ENCODE peak calls at places on chromosomes 13 and 19, in ten cellular contexts. One of them, this sample, is unnamed.
A peak's percentile ranks its signal among the peaks of the same experiment; 100 is the strongest.

GRCh38 chr19:33052352-33052972 is 12.2 kb downstream of the RHPN2 start:
- DNase-seq in RWPE1: no peak
- DNase-seq in WERI-Rb-1: no peak
- DNase-seq in fibroblast of the aortic adventitia: peak; percentile 61
- DNase-seq in body of pancreas: no peak
- DNase-seq in fibroblast of lung: peak; percentile 56
- DNase-seq in GM23338: no peak
- DNase-seq in progenitor cell of endocrine pancreas: no peak
- DNase-seq in epithelial cell of esophagus: peak; percentile 77
- DNase-seq in ascending aorta: no peak
- DNase-seq in this sample: no peak

GRCh38 chr13:22062478-22063205 is 391.8 kb downstream of the FGF9 start:
- DNase-seq in fibroblast of the aortic adventitia: peak; percentile 4
- DNase-seq in GM23338: no peak
- DNase-seq in WERI-Rb-1: no peak
- DNase-seq in RWPE1: no peak
- DNase-seq in epithelial cell of esophagus: peak; percentile 6
- DNase-seq in ascending aorta: no peak
- DNase-seq in body of pancreas: no peak
- DNase-seq in fibroblast of lung: peak; percentile 3
- DNase-seq in progenitor cell of endocrine pancreas: no peak
- DNase-seq in this sample: no peak

GRCh38 chr19:51301266-51301665 is 10.2 kb upstream of the IGLON5 start:
- DNase-seq in WERI-Rb-1: no peak
- DNase-seq in ascending aorta: peak; percentile 8
- DNase-seq in RWPE1: no peak
- DNase-seq in fibroblast of the aortic adventitia: no peak
- DNase-seq in GM23338: no peak
- DNase-seq in body of pancreas: no peak
- DNase-seq in fibroblast of lung: no peak
- DNase-seq in progenitor cell of endocrine pancreas: no peak
- DNase-seq in epithelial cell of esophagus: no peak
- DNase-seq in this sample: no peak

GRCh38 chr19:19591133-19591825 is 27.2 kb downstream of the PBX4 start:
- DNase-seq in RWPE1: peak; percentile 98
- DNase-seq in WERI-Rb-1: no peak
- DNase-seq in progenitor cell of endocrine pancreas: no peak
- DNase-seq in epithelial cell of esophagus: peak; percentile 98
- DNase-seq in body of pancreas: peak; percentile 21
- DNase-seq in GM23338: peak; percentile 51
- DNase-seq in ascending aorta: peak; percentile 67
- DNase-seq in fibroblast of lung: peak; percentile 98
- DNase-seq in fibroblast of the aortic adventitia: peak; percentile 91
- DNase-seq in this sample: no peak

GRCh38 chr13:85798999-85799646 is at the start of gene SLITRK6:
- DNase-seq in RWPE1: peak; percentile 66
- DNase-seq in GM23338: peak; percentile 75
- DNase-seq in fibroblast of the aortic adventitia: peak; percentile 8
- DNase-seq in fibroblast of lung: peak; percentile 91
- DNase-seq in body of pancreas: no peak
- DNase-seq in progenitor cell of endocrine pancreas: no peak
- DNase-seq in epithelial cell of esophagus: peak; percentile 98
- DNase-seq in WERI-Rb-1: peak; percentile 76
- DNase-seq in ascending aorta: no peak
- DNase-seq in this sample: no peak

GRCh38 chr13:98493035-98493401 is 83.9 kb downstream of the STK24 start:
- DNase-seq in WERI-Rb-1: no peak
- DNase-seq in body of pancreas: no peak
- DNase-seq in RWPE1: no peak
- DNase-seq in fibroblast of lung: peak; percentile 50
- DNase-seq in epithelial cell of esophagus: no peak
- DNase-seq in fibroblast of the aortic adventitia: no peak
- DNase-seq in progenitor cell of endocrine pancreas: no peak
- DNase-seq in ascending aorta: no peak
- DNase-seq in GM23338: no peak
- DNase-seq in this sample: no peak

GRCh38 chr13:74227476-74228158 is 93.4 kb upstream of the KLF12 start:
- DNase-seq in fibroblast of the aortic adventitia: no peak
- DNase-seq in ascending aorta: no peak
- DNase-seq in progenitor cell of endocrine pancreas: no peak
- DNase-seq in RWPE1: no peak
- DNase-seq in fibroblast of lung: no peak
- DNase-seq in epithelial cell of esophagus: no peak
- DNase-seq in GM23338: no peak
- DNase-seq in WERI-Rb-1: no peak
- DNase-seq in body of pancreas: no peak
- DNase-seq in this sample: no peak

GRCh38 chr13:90947976-90948375 is 399.5 kb upstream of the MIR17HG start:
- DNase-seq in epithelial cell of esophagus: peak; percentile 14
- DNase-seq in RWPE1: no peak
- DNase-seq in body of pancreas: no peak
- DNase-seq in WERI-Rb-1: no peak
- DNase-seq in progenitor cell of endocrine pancreas: no peak
- DNase-seq in ascending aorta: no peak
- DNase-seq in GM23338: no peak
- DNase-seq in fibroblast of lung: no peak
- DNase-seq in fibroblast of the aortic adventitia: no peak
- DNase-seq in this sample: no peak

GRCh38 chr19:31350693-31351211 is 1.5 kb upstream of the TSHZ3 start:
- DNase-seq in GM23338: peak; percentile 70
- DNase-seq in ascending aorta: peak; percentile 74
- DNase-seq in fibroblast of lung: peak; percentile 53
- DNase-seq in body of pancreas: peak; percentile 55
- DNase-seq in RWPE1: no peak
- DNase-seq in epithelial cell of esophagus: peak; percentile 70
- DNase-seq in WERI-Rb-1: peak; percentile 35
- DNase-seq in progenitor cell of endocrine pancreas: peak; percentile 42
- DNase-seq in fibroblast of the aortic adventitia: peak; percentile 49
- DNase-seq in this sample: peak; percentile 75

GRCh38 chr19:47430041-47430802 is 10.9 kb upstream of the MEIS3 start:
- DNase-seq in WERI-Rb-1: no peak
- DNase-seq in fibroblast of lung: peak; percentile 36
- DNase-seq in body of pancreas: peak; percentile 23
- DNase-seq in epithelial cell of esophagus: peak; percentile 60
- DNase-seq in RWPE1: no peak
- DNase-seq in progenitor cell of endocrine pancreas: peak; percentile 43
- DNase-seq in GM23338: peak; percentile 79
- DNase-seq in ascending aorta: no peak
- DNase-seq in fibroblast of the aortic adventitia: peak; percentile 28
- DNase-seq in this sample: no peak

GRCh38 chr13:24304620-24305019 is 4.8 kb upstream of the C1QTNF9 start:
- DNase-seq in ascending aorta: no peak
- DNase-seq in RWPE1: no peak
- DNase-seq in WERI-Rb-1: no peak
- DNase-seq in fibroblast of the aortic adventitia: no peak
- DNase-seq in epithelial cell of esophagus: no peak
- DNase-seq in body of pancreas: no peak
- DNase-seq in GM23338: no peak
- DNase-seq in progenitor cell of endocrine pancreas: no peak
- DNase-seq in fibroblast of lung: no peak
- DNase-seq in this sample: no peak

GRCh38 chr13:23755040-23755439 is 134.2 kb downstream of the MIPEP start:
- DNase-seq in progenitor cell of endocrine pancreas: no peak
- DNase-seq in fibroblast of lung: no peak
- DNase-seq in body of pancreas: no peak
- DNase-seq in RWPE1: no peak
- DNase-seq in WERI-Rb-1: no peak
- DNase-seq in ascending aorta: no peak
- DNase-seq in epithelial cell of esophagus: no peak
- DNase-seq in GM23338: no peak
- DNase-seq in fibroblast of the aortic adventitia: no peak
- DNase-seq in this sample: no peak

GRCh38 chr19:41366089-41366488 is 2.1 kb upstream of the B9D2 start:
- DNase-seq in RWPE1: no peak
- DNase-seq in WERI-Rb-1: no peak
- DNase-seq in ascending aorta: no peak
- DNase-seq in fibroblast of the aortic adventitia: no peak
- DNase-seq in epithelial cell of esophagus: no peak
- DNase-seq in progenitor cell of endocrine pancreas: no peak
- DNase-seq in body of pancreas: no peak
- DNase-seq in GM23338: peak; percentile 67
- DNase-seq in fibroblast of lung: no peak
- DNase-seq in this sample: no peak

GRCh38 chr19:51295382-51296126 is 15.9 kb upstream of the IGLON5 start:
- DNase-seq in RWPE1: no peak
- DNase-seq in progenitor cell of endocrine pancreas: no peak
- DNase-seq in body of pancreas: no peak
- DNase-seq in fibroblast of lung: no peak
- DNase-seq in WERI-Rb-1: no peak
- DNase-seq in fibroblast of the aortic adventitia: no peak
- DNase-seq in epithelial cell of esophagus: no peak
- DNase-seq in ascending aorta: no peak
- DNase-seq in GM23338: peak; percentile 48
- DNase-seq in this sample: no peak

GRCh38 chr13:97848886-97849285 is 104.6 kb upstream of the IPO5 start:
- DNase-seq in body of pancreas: no peak
- DNase-seq in RWPE1: no peak
- DNase-seq in epithelial cell of esophagus: no peak
- DNase-seq in progenitor cell of endocrine pancreas: no peak
- DNase-seq in WERI-Rb-1: no peak
- DNase-seq in fibroblast of lung: no peak
- DNase-seq in ascending aorta: no peak
- DNase-seq in fibroblast of the aortic adventitia: no peak
- DNase-seq in GM23338: no peak
- DNase-seq in this sample: no peak

GRCh38 chr19:13103585-13103923 is 896 bp upstream of the LYL1 start:
- DNase-seq in epithelial cell of esophagus: no peak
- DNase-seq in fibroblast of lung: no peak
- DNase-seq in GM23338: no peak
- DNase-seq in fibroblast of the aortic adventitia: no peak
- DNase-seq in ascending aorta: no peak
- DNase-seq in RWPE1: no peak
- DNase-seq in progenitor cell of endocrine pancreas: no peak
- DNase-seq in body of pancreas: no peak
- DNase-seq in WERI-Rb-1: no peak
- DNase-seq in this sample: no peak
- TF ChIP-seq CTCF in epithelial cell of esophagus: no peak
- TF ChIP-seq CTCF in fibroblast of lung: no peak
- TF ChIP-seq CTCF in GM23338: no peak
- TF ChIP-seq CTCF in fibroblast of the aortic adventitia: no peak
- TF ChIP-seq CTCF in ascending aorta: no peak
- TF ChIP-seq CTCF in RWPE1: no peak
- TF ChIP-seq CTCF in progenitor cell of endocrine pancreas: no peak
- TF ChIP-seq CTCF in body of pancreas: no peak
- TF ChIP-seq CTCF in WERI-Rb-1: no peak
- TF ChIP-seq CTCF in this sample: no peak

DNA sequence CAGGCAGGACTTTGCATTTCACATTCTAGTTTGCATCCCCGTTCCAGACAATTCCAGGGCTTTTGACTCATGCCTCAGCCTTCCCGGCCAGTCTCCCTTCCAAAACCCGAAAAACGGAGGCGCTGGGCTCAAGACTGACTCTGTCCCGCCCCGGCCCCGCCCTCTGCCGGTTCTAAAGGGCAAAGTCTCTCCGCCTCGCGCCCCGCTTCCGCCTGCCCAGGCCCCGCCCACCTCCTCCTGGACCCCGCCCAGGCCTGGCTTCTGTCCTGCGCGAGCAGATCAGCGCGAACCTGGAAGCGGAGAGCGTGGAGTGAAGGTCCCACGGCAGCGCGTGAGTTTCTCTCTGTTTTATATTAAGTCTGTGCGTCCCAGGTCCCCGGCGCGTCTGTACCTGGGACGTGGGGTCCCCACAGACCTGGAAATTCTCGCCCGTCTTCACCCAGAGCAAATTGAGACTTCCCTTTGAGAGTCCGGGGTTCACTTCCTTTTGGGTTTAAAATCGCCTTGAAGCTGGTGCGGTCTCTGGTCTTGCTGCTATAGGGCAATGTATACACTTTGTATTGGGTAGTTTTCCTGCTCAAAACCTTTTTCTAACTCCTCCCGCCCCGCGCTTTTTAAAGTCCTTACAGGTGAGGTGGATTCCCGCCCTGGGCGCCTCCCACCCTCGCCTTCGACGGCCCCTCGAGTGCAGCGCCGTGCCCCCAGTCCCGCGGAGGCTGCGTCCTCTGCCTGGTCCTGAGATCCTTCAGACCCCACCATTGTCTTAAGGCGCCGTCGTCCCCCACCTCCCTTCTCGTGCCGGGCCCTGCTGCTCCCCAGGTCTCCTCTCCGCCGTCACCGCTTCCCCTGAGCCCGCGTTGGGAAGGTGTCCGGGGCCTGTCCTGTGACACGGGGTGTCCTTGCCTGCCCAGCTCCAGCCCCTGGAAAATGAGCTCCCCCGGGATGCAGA is 31.2 kb downstream of the ZNF701 start:
- DNase-seq in RWPE1: peak; percentile 85
- DNase-seq in fibroblast of the aortic adventitia: peak; percentile 90
- DNase-seq in GM23338: peak; percentile 97
- DNase-seq in progenitor cell of endocrine pancreas: peak; percentile 96
- DNase-seq in WERI-Rb-1: peak; percentile 94
- DNase-seq in epithelial cell of esophagus: peak; percentile 94
- DNase-seq in body of pancreas: peak; percentile 95
- DNase-seq in ascending aorta: peak; percentile 98
- DNase-seq in fibroblast of lung: peak; percentile 87
- DNase-seq in this sample: peak; percentile 95
- TF ChIP-seq CTCF in RWPE1: no peak
- TF ChIP-seq CTCF in fibroblast of the aortic adventitia: peak; percentile 32
- TF ChIP-seq CTCF in GM23338: peak; percentile 39
- TF ChIP-seq CTCF in progenitor cell of endocrine pancreas: peak; percentile 51
- TF ChIP-seq CTCF in WERI-Rb-1: peak; percentile 11
- TF ChIP-seq CTCF in epithelial cell of esophagus: peak; percentile 30
- TF ChIP-seq CTCF in body of pancreas: no peak
- TF ChIP-seq CTCF in ascending aorta: peak; percentile 37
- TF ChIP-seq CTCF in fibroblast of lung: peak; percentile 27
- TF ChIP-seq CTCF in this sample: peak; percentile 24

GRCh38 chr19:12365372-12366162 is at the start of gene ZNF442:
- DNase-seq in fibroblast of the aortic adventitia: peak; percentile 95
- DNase-seq in ascending aorta: peak; percentile 98
- DNase-seq in fibroblast of lung: peak; percentile 94
- DNase-seq in progenitor cell of endocrine pancreas: peak; percentile 82
- DNase-seq in body of pancreas: peak; percentile 95
- DNase-seq in epithelial cell of esophagus: peak; percentile 94
- DNase-seq in WERI-Rb-1: peak; percentile 99
- DNase-seq in RWPE1: peak; percentile 99
- DNase-seq in GM23338: peak; percentile 100
- DNase-seq in this sample: peak; percentile 86
- TF ChIP-seq CTCF in fibroblast of the aortic adventitia: peak; percentile 91
- TF ChIP-seq CTCF in ascending aorta: peak; percentile 75
- TF ChIP-seq CTCF in fibroblast of lung: peak; percentile 88
- TF ChIP-seq CTCF in progenitor cell of endocrine pancreas: peak; percentile 57
- TF ChIP-seq CTCF in body of pancreas: peak; percentile 26
- TF ChIP-seq CTCF in epithelial cell of esophagus: peak; percentile 65
- TF ChIP-seq CTCF in WERI-Rb-1: peak; percentile 73
- TF ChIP-seq CTCF in RWPE1: peak; percentile 74
- TF ChIP-seq CTCF in GM23338: peak; percentile 64
- TF ChIP-seq CTCF in this sample: no peak

DNA sequence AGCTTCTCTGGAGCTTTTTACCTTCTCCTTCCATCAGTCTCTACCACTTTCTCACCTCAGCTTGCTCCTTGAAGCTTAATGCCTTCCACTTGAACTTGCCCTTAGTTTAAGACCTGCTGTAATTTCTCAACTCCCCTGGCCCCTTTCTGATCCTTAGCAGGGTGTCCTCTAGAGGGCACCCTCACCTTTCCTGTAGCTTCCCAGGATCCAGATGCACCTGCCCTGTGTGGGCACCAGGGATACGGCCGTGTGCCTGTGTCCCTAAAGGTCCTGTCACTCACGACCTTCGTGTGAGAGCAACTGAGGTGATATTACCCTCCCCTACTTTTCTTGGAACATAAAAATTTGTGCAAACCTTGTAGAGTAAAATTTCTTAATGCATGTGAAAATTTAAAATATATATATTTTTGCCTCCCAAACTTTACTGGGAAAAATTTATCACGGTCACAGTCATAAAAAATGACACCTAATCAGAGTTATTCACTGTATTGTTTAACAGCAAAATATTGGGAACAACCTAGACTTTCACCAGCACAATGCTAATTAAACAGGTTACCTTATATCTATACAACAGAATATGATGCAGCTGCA is 46.4 kb downstream of the PSG3 start:
- DNase-seq in WERI-Rb-1: peak; percentile 35
- DNase-seq in ascending aorta: no peak
- DNase-seq in fibroblast of lung: peak; percentile 32
- DNase-seq in fibroblast of the aortic adventitia: peak; percentile 53
- DNase-seq in progenitor cell of endocrine pancreas: no peak
- DNase-seq in GM23338: peak; percentile 86
- DNase-seq in RWPE1: peak; percentile 81
- DNase-seq in epithelial cell of esophagus: peak; percentile 77
- DNase-seq in body of pancreas: peak; percentile 25
- DNase-seq in this sample: no peak
- TF ChIP-seq CTCF in WERI-Rb-1: peak; percentile 56
- TF ChIP-seq CTCF in ascending aorta: no peak
- TF ChIP-seq CTCF in fibroblast of lung: peak; percentile 62
- TF ChIP-seq CTCF in fibroblast of the aortic adventitia: peak; percentile 84
- TF ChIP-seq CTCF in progenitor cell of endocrine pancreas: no peak
- TF ChIP-seq CTCF in GM23338: peak; percentile 90
- TF ChIP-seq CTCF in RWPE1: peak; percentile 68
- TF ChIP-seq CTCF in epithelial cell of esophagus: peak; percentile 93
- TF ChIP-seq CTCF in body of pancreas: peak; percentile 33
- TF ChIP-seq CTCF in this sample: no peak